ENCODE peak calls at places on chromosomes 7 and 10, in six cellular contexts. One of them, this sample, is unnamed.

GRCh38 chr7:2168612-2169312 is 64.0 kb downstream of the MAD1L1 start:
- DNase-seq in fibroblast of lung: no peak
- DNase-seq in CD8-positive, alpha-beta memory T cell: no peak
- DNase-seq in endodermal cell: no peak
- DNase-seq in effector memory CD4-positive, alpha-beta T cell: no peak
- DNase-seq in brain microvascular endothelial cell: no peak
- DNase-seq in this sample: no peak

GRCh38 chr7:37832194-37832593 is 16.2 kb upstream of the NME8 start:
- DNase-seq in fibroblast of lung: peak; percentile 80
- DNase-seq in CD8-positive, alpha-beta memory T cell: no peak
- DNase-seq in endodermal cell: no peak
- DNase-seq in effector memory CD4-positive, alpha-beta T cell: no peak
- DNase-seq in brain microvascular endothelial cell: peak; percentile 11
- DNase-seq in this sample: no peak

GRCh38 chr10:90321132-90321816 is 536.6 kb downstream of the HTR7 start:
- DNase-seq in fibroblast of lung: peak; percentile 34
- DNase-seq in CD8-positive, alpha-beta memory T cell: no peak
- DNase-seq in endodermal cell: no peak
- DNase-seq in effector memory CD4-positive, alpha-beta T cell: no peak
- DNase-seq in brain microvascular endothelial cell: peak; percentile 39
- DNase-seq in this sample: no peak

GRCh38 chr10:36989233-36989632 is 136.2 kb upstream of the ANKRD30A start:
- DNase-seq in fibroblast of lung: no peak
- DNase-seq in CD8-positive, alpha-beta memory T cell: no peak
- DNase-seq in endodermal cell: no peak
- DNase-seq in effector memory CD4-positive, alpha-beta T cell: no peak
- DNase-seq in brain microvascular endothelial cell: no peak
- DNase-seq in this sample: no peak

GRCh38 chr10:42982886-42983594 is 93.8 kb upstream of the RET start:
- DNase-seq in fibroblast of lung: no peak
- DNase-seq in CD8-positive, alpha-beta memory T cell: no peak
- DNase-seq in endodermal cell: no peak
- DNase-seq in effector memory CD4-positive, alpha-beta T cell: no peak
- DNase-seq in brain microvascular endothelial cell: no peak
- DNase-seq in this sample: no peak

GRCh38 chr7:107836237-107837144 is 33.5 kb upstream of the SLC26A3 start:
- DNase-seq in fibroblast of lung: no peak
- DNase-seq in CD8-positive, alpha-beta memory T cell: no peak
- DNase-seq in endodermal cell: no peak
- DNase-seq in effector memory CD4-positive, alpha-beta T cell: no peak
- DNase-seq in brain microvascular endothelial cell: no peak
- DNase-seq in this sample: no peak

GRCh38 chr7:159078911-159079270 is 65.8 kb downstream of the VIPR2 start:
- DNase-seq in fibroblast of lung: no peak
- DNase-seq in CD8-positive, alpha-beta memory T cell: no peak
- DNase-seq in endodermal cell: peak; percentile 24
- DNase-seq in effector memory CD4-positive, alpha-beta T cell: no peak
- DNase-seq in brain microvascular endothelial cell: no peak
- DNase-seq in this sample: no peak

GRCh38 chr10:35355971-35356724 is 19.8 kb downstream of the CCNY start:
- DNase-seq in fibroblast of lung: no peak
- DNase-seq in CD8-positive, alpha-beta memory T cell: no peak
- DNase-seq in endodermal cell: no peak
- DNase-seq in effector memory CD4-positive, alpha-beta T cell: no peak
- DNase-seq in brain microvascular endothelial cell: no peak
- DNase-seq in this sample: no peak

GRCh38 chr7:257647-257992 is 32.4 kb upstream of the FOXL3 start:
- DNase-seq in fibroblast of lung: no peak
- DNase-seq in CD8-positive, alpha-beta memory T cell: no peak
- DNase-seq in endodermal cell: no peak
- DNase-seq in effector memory CD4-positive, alpha-beta T cell: no peak
- DNase-seq in brain microvascular endothelial cell: no peak
- DNase-seq in this sample: no peak

GRCh38 chr7:140745654-140746053 is 49.1 kb downstream of the NDUFB2 start:
- DNase-seq in fibroblast of lung: no peak
- DNase-seq in CD8-positive, alpha-beta memory T cell: no peak
- DNase-seq in endodermal cell: no peak
- DNase-seq in effector memory CD4-positive, alpha-beta T cell: no peak
- DNase-seq in brain microvascular endothelial cell: no peak
- DNase-seq in this sample: no peak

GRCh38 chr7:123432601-123433000 is 101.8 kb downstream of the IQUB start:
- DNase-seq in fibroblast of lung: no peak
- DNase-seq in CD8-positive, alpha-beta memory T cell: no peak
- DNase-seq in endodermal cell: no peak
- DNase-seq in effector memory CD4-positive, alpha-beta T cell: no peak
- DNase-seq in brain microvascular endothelial cell: no peak
- DNase-seq in this sample: no peak

GRCh38 chr7:90224204-90224603 is 12.7 kb downstream of the STEAP2 start:
- DNase-seq in fibroblast of lung: no peak
- DNase-seq in CD8-positive, alpha-beta memory T cell: no peak
- DNase-seq in endodermal cell: peak; percentile 75
- DNase-seq in effector memory CD4-positive, alpha-beta T cell: no peak
- DNase-seq in brain microvascular endothelial cell: no peak
- DNase-seq in this sample: no peak

GRCh38 chr10:115001506-115002381 is 63.7 kb downstream of the TRUB1 start:
- DNase-seq in fibroblast of lung: peak; percentile 15
- DNase-seq in CD8-positive, alpha-beta memory T cell: no peak
- DNase-seq in endodermal cell: no peak
- DNase-seq in effector memory CD4-positive, alpha-beta T cell: no peak
- DNase-seq in brain microvascular endothelial cell: no peak
- DNase-seq in this sample: no peak

GRCh38 chr7:54711900-54712595 is 47.0 kb downstream of the SEC61G start:
- DNase-seq in fibroblast of lung: no peak
- DNase-seq in CD8-positive, alpha-beta memory T cell: no peak
- DNase-seq in endodermal cell: no peak
- DNase-seq in effector memory CD4-positive, alpha-beta T cell: no peak
- DNase-seq in brain microvascular endothelial cell: no peak
- DNase-seq in this sample: no peak

GRCh38 chr7:55034776-55035175 is 16.0 kb downstream of the EGFR start:
- DNase-seq in fibroblast of lung: no peak
- DNase-seq in CD8-positive, alpha-beta memory T cell: no peak
- DNase-seq in endodermal cell: no peak
- DNase-seq in effector memory CD4-positive, alpha-beta T cell: no peak
- DNase-seq in brain microvascular endothelial cell: no peak
- DNase-seq in this sample: no peak

GRCh38 chr7:13981070-13981469 is 8.4 kb downstream of the ETV1 start:
- DNase-seq in fibroblast of lung: peak; percentile 99
- DNase-seq in CD8-positive, alpha-beta memory T cell: no peak
- DNase-seq in endodermal cell: peak; percentile 54
- DNase-seq in effector memory CD4-positive, alpha-beta T cell: no peak
- DNase-seq in brain microvascular endothelial cell: peak; percentile 93
- DNase-seq in this sample: no peak

GRCh38 chr10:126255313-126255712 is 133.0 kb downstream of the ADAM12 start:
- DNase-seq in fibroblast of lung: no peak
- DNase-seq in CD8-positive, alpha-beta memory T cell: no peak
- DNase-seq in endodermal cell: no peak
- DNase-seq in effector memory CD4-positive, alpha-beta T cell: no peak
- DNase-seq in brain microvascular endothelial cell: no peak
- DNase-seq in this sample: no peak

GRCh38 chr7:126778101-126778500 is 474.6 kb downstream of the GRM8 start:
- DNase-seq in fibroblast of lung: no peak
- DNase-seq in CD8-positive, alpha-beta memory T cell: no peak
- DNase-seq in endodermal cell: no peak
- DNase-seq in effector memory CD4-positive, alpha-beta T cell: no peak
- DNase-seq in brain microvascular endothelial cell: no peak
- DNase-seq in this sample: no peak

GRCh38 chr7:132666076-132666775 is 90.0 kb upstream of the PLXNA4 start:
- DNase-seq in fibroblast of lung: peak; percentile 8
- DNase-seq in CD8-positive, alpha-beta memory T cell: no peak
- DNase-seq in endodermal cell: no peak
- DNase-seq in effector memory CD4-positive, alpha-beta T cell: no peak
- DNase-seq in brain microvascular endothelial cell: no peak
- DNase-seq in this sample: no peak

GRCh38 chr7:155296788-155297516 is 726 bp upstream of the INSIG1 start:
- DNase-seq in fibroblast of lung: peak; percentile 84
- DNase-seq in CD8-positive, alpha-beta memory T cell: peak; percentile 77
- DNase-seq in endodermal cell: peak; percentile 80
- DNase-seq in effector memory CD4-positive, alpha-beta T cell: peak; percentile 86
- DNase-seq in brain microvascular endothelial cell: peak; percentile 73
- DNase-seq in this sample: peak; percentile 89

GRCh38 chr10:5628798-5629788 is 37.3 kb downstream of the ASB13 start:
- DNase-seq in fibroblast of lung: peak; percentile 66
- DNase-seq in CD8-positive, alpha-beta memory T cell: no peak
- DNase-seq in endodermal cell: no peak
- DNase-seq in effector memory CD4-positive, alpha-beta T cell: no peak
- DNase-seq in brain microvascular endothelial cell: no peak
- DNase-seq in this sample: no peak

GRCh38 chr10:110919349-110919931 is at the start of gene SHOC2:
- DNase-seq in fibroblast of lung: no peak
- DNase-seq in CD8-positive, alpha-beta memory T cell: peak; percentile 98
- DNase-seq in endodermal cell: peak; percentile 99
- DNase-seq in effector memory CD4-positive, alpha-beta T cell: peak; percentile 99
- DNase-seq in brain microvascular endothelial cell: no peak
- DNase-seq in this sample: peak; percentile 99

GRCh38 chr7:28419717-28420116 is 7.4 kb downstream of the CREB5 start:
- DNase-seq in fibroblast of lung: peak; percentile 99
- DNase-seq in CD8-positive, alpha-beta memory T cell: no peak
- DNase-seq in endodermal cell: no peak
- DNase-seq in effector memory CD4-positive, alpha-beta T cell: no peak
- DNase-seq in brain microvascular endothelial cell: peak; percentile 69
- DNase-seq in this sample: no peak

GRCh38 chr10:14507156-14507555 is 176.4 kb upstream of the FRMD4A start:
- DNase-seq in fibroblast of lung: no peak
- DNase-seq in CD8-positive, alpha-beta memory T cell: peak; percentile 11
- DNase-seq in endodermal cell: no peak
- DNase-seq in effector memory CD4-positive, alpha-beta T cell: peak; percentile 64
- DNase-seq in brain microvascular endothelial cell: no peak
- DNase-seq in this sample: peak; percentile 85

GRCh38 chr10:17607603-17608332 is 9.4 kb downstream of the HACD1 start:
- DNase-seq in fibroblast of lung: peak; percentile 76
- DNase-seq in CD8-positive, alpha-beta memory T cell: no peak
- DNase-seq in endodermal cell: peak; percentile 45
- DNase-seq in effector memory CD4-positive, alpha-beta T cell: no peak
- DNase-seq in brain microvascular endothelial cell: peak; percentile 51
- DNase-seq in this sample: no peak

GRCh38 chr7:602341-603141 is 82.9 kb upstream of the PDGFA start:
- DNase-seq in fibroblast of lung: no peak
- DNase-seq in CD8-positive, alpha-beta memory T cell: peak; percentile 31
- DNase-seq in endodermal cell: peak; percentile 59
- DNase-seq in effector memory CD4-positive, alpha-beta T cell: no peak
- DNase-seq in brain microvascular endothelial cell: no peak
- DNase-seq in this sample: no peak

GRCh38 chr7:129225206-129225930 is 538 bp downstream of the AHCYL2 start:
- DNase-seq in fibroblast of lung: peak; percentile 24
- DNase-seq in CD8-positive, alpha-beta memory T cell: peak; percentile 52
- DNase-seq in endodermal cell: peak; percentile 84
- DNase-seq in effector memory CD4-positive, alpha-beta T cell: no peak
- DNase-seq in brain microvascular endothelial cell: peak; percentile 48
- DNase-seq in this sample: peak; percentile 50

GRCh38 chr10:69089638-69090599 is 2.0 kb downstream of the SRGN start:
- DNase-seq in fibroblast of lung: peak; percentile 62
- DNase-seq in CD8-positive, alpha-beta memory T cell: peak; percentile 79
- DNase-seq in endodermal cell: no peak
- DNase-seq in effector memory CD4-positive, alpha-beta T cell: peak; percentile 75
- DNase-seq in brain microvascular endothelial cell: peak; percentile 64
- DNase-seq in this sample: peak; percentile 88
- H3K4me3 ChIP-seq in fibroblast of lung: no peak overlapping the region
- H3K4me3 ChIP-seq in CD8-positive, alpha-beta memory T cell: peak overlapping the region; percentile 87
- H3K4me3 ChIP-seq in endodermal cell: no peak overlapping the region
- H3K4me3 ChIP-seq in effector memory CD4-positive, alpha-beta T cell: peak overlapping the region; percentile 69
- H3K4me3 ChIP-seq in brain microvascular endothelial cell: peak overlapping the region; percentile 70
- H3K4me3 ChIP-seq in this sample: peak overlapping the region; percentile 89

DNA sequence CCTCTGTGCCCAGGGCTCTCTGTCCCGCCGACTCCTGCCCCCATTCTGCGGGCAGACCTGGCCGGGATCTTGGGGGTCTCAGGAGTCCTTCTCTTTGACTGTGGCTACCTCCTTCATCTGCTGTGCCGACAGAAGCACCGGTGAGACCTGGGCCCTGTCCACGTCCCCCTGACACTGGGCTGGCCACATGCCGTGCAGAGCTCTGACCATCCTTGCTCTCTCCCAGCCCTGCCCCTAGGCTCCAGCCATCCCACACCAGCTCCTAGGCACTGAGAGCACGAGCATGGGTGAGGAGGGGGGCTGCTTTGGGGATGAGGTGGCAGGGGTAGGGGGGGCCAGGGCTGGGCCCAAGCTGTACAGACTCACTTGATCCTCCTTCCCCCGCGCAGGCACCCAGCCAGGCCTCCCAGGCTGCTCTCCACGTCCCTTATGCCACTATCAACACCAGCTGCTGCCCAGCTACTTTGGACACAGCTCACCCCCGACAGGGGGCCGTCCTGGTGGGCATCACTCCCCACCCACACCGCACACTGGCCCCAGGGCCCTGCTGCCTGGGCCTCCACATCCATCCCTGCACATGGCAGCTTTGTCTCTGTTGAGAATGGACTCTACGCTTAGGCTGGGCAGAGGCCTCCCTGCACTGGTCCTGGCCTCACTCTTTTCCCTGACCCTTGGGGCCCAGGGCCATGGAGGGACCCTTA is 4.8 kb upstream of the PILRB start:
- DNase-seq in fibroblast of lung: no peak
- DNase-seq in CD8-positive, alpha-beta memory T cell: no peak
- DNase-seq in endodermal cell: no peak
- DNase-seq in effector memory CD4-positive, alpha-beta T cell: no peak
- DNase-seq in brain microvascular endothelial cell: no peak
- DNase-seq in this sample: no peak
- H3K36me3 ChIP-seq in fibroblast of lung: peaks cover 25% of the 10 kb centered on the region
- H3K36me3 ChIP-seq in CD8-positive, alpha-beta memory T cell: peaks cover 37% of the 10 kb centered on the region
- H3K36me3 ChIP-seq in endodermal cell: peaks cover 74% of the 10 kb centered on the region
- H3K36me3 ChIP-seq in effector memory CD4-positive, alpha-beta T cell: peaks cover 57% of the 10 kb centered on the region
- H3K36me3 ChIP-seq in brain microvascular endothelial cell: peaks cover 66% of the 10 kb centered on the region
- H3K36me3 ChIP-seq in this sample: peaks cover 48% of the 10 kb centered on the region

DNA sequence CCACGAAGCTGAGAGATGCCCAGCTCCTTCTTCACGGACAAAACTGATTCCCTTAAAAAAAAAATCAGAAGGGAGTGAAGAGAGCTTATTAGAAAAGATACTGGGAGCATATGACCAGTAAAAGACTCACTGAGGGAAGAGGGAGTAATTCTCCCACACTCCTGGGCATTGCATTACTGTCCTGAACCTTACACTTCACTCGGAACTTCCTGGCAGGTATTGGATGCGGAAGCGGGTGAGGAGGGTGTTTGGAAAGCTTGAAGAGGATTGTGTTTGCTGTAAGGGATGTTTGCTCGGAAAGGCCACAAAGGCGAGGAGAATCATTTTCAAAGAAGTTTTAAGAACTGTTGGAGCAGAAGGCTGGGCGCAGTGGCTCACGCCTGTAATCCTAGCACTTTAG is 378 bp downstream of the HKDC1 start:
- DNase-seq in fibroblast of lung: no peak
- DNase-seq in CD8-positive, alpha-beta memory T cell: no peak
- DNase-seq in endodermal cell: no peak
- DNase-seq in effector memory CD4-positive, alpha-beta T cell: no peak
- DNase-seq in brain microvascular endothelial cell: no peak
- DNase-seq in this sample: no peak
- H3K4me3 ChIP-seq in fibroblast of lung: no peak overlapping the region
- H3K4me3 ChIP-seq in CD8-positive, alpha-beta memory T cell: no peak overlapping the region
- H3K4me3 ChIP-seq in endodermal cell: no peak overlapping the region
- H3K4me3 ChIP-seq in effector memory CD4-positive, alpha-beta T cell: no peak overlapping the region
- H3K4me3 ChIP-seq in brain microvascular endothelial cell: no peak overlapping the region
- H3K4me3 ChIP-seq in this sample: no peak overlapping the region

DNA sequence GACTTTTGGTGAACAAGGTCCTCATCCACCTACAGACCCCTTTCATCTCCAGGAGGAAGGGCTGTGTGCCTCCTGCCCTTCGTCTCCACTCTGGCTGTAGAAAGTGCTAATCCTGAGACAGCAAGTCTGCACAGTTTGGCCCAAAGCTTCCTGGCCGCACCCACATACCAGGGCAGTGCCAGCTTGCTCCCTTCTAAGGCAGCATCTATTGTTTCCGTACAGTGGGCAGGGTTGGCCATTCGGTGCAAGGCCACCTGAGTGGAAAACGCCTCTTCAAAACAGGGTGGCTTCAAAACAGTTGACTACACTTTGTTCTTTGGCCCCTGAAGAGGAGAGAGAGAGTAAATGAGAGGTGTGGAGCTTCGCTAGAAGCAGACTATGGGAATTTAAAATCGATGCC is 134.1 kb upstream of the KLF14 start:
- DNase-seq in fibroblast of lung: no peak
- DNase-seq in CD8-positive, alpha-beta memory T cell: no peak
- DNase-seq in endodermal cell: no peak
- DNase-seq in effector memory CD4-positive, alpha-beta T cell: no peak
- DNase-seq in brain microvascular endothelial cell: no peak
- DNase-seq in this sample: no peak
- H3K36me3 ChIP-seq in fibroblast of lung: peaks cover 29% of the 10 kb centered on the region
- H3K36me3 ChIP-seq in CD8-positive, alpha-beta memory T cell: peaks cover 16% of the 10 kb centered on the region
- H3K36me3 ChIP-seq in endodermal cell: no peaks in the 10 kb centered on the region
- H3K36me3 ChIP-seq in effector memory CD4-positive, alpha-beta T cell: peaks cover 53% of the 10 kb centered on the region
- H3K36me3 ChIP-seq in brain microvascular endothelial cell: peaks cover 58% of the 10 kb centered on the region
- H3K36me3 ChIP-seq in this sample: peaks cover 15% of the 10 kb centered on the region